ENCODE peak calls at places on chromosomes 13 and 19, in six cellular contexts. D, H, R, N, V and E are unnamed samples.

GRCh38 chr19:52991021-52991420 is 22.7 kb upstream of the ERVV-1 start:
- DNase-seq in R (no peak), N (no peak), V (peak), D (no peak), H (no peak), E (no peak)

GRCh38 chr13:105665284-105665683 is 870.2 kb downstream of the EFNB2 start:
- DNase-seq in R (peak), N (no peak), V (peak), D (no peak), H (no peak), E (peak)

GRCh38 chr13:21872795-21873194 is 201.9 kb downstream of the FGF9 start:
- DNase-seq in D (no peak), N (no peak), R (peak), V (no peak), H (no peak), E (no peak)

GRCh38 chr13:35881360-35881759 is 249.8 kb downstream of the DCLK1 start:
- DNase-seq in D (no peak), N (no peak), R (peak), V (no peak), H (no peak), E (no peak)

GRCh38 chr19:33524024-33524664 is 2.6 kb upstream of the PEPD start:
- DNase-seq in R (no peak), H (no peak), D (no peak), V (no peak), N (no peak), E (no peak)

GRCh38 chr19:11530432-11530831 is 1.5 kb upstream of the ECSIT start:
- DNase-seq in D (peak), R (peak), N (no peak), H (peak), V (peak), E (peak)

GRCh38 chr19:53196777-53197396 is 3.7 kb upstream of the ZNF665 start:
- DNase-seq in R (peak), N (peak), V (peak), D (peak), H (peak), E (peak)

GRCh38 chr13:43877788-43878187 is 1.8 kb downstream of the CCDC122 start:
- DNase-seq in R (no peak), V (no peak), D (no peak), H (no peak), N (no peak), E (peak)

GRCh38 chr19:3160219-3160618 is 18.4 kb upstream of the S1PR4 start:
- DNase-seq in H (no peak), R (no peak), V (no peak), D (no peak), N (no peak), E (no peak)

GRCh38 chr13:47148543-47148942 is 251.7 kb upstream of the HTR2A start:
- DNase-seq in H (no peak), N (no peak), V (no peak), R (no peak), D (no peak), E (no peak)

DNA sequence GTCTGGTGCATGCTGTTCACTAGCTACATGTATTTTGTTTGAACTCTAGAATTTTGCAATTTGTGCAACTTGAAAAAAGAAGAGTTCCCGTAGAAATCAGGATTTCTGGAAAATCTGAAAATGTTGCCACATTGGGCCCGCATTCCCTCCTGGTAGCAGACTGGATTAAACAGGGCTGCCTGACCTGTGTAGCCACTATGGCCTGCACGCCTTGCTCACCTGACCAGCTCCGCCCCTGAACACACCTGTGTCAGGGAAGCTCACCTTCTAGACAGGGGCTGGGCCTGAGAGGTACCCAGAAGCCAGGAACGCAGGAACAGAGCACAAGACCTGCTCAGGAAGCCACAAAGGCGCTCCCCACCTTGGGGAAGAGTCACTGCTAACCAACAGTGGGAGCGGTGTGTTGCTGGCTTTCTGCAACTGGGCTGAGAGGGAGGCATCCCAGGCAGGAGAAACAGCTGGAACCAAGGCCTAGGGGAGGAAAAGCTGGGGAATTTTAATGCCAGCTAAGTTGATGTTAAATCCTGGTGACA is 106.5 kb downstream of the UQCRFS1 start:
- DNase-seq in H (no peak), N (no peak), D (no peak), V (peak), R (no peak), E (no peak)
- H4K91ac ChIP-seq in H (no peak), N (no peak), D (no peak), V (no peak), R (no peak), E (no peak)

GRCh38 chr13:96011291-96011875 is 41.8 kb downstream of the UGGT2 start:
- DNase-seq in D (no peak), R (peak), N (no peak), V (no peak), H (no peak), E (no peak)
- H4K91ac ChIP-seq in D (no peak), R (no peak), N (no peak), V (no peak), H (no peak), E (no peak)

GRCh38 chr13:38514575-38514974 is 164.9 kb downstream of the UFM1 start:
- DNase-seq in N (no peak), D (no peak), R (no peak), V (no peak), H (no peak), E (no peak)

GRCh38 chr13:38518328-38518727 is 168.5 kb upstream of the FREM2 start:
- DNase-seq in V (no peak), H (no peak), R (no peak), N (no peak), D (no peak), E (no peak)

GRCh38 chr13:38520041-38520440 is 166.8 kb upstream of the FREM2 start:
- DNase-seq in V (peak), H (no peak), N (no peak), D (no peak), R (no peak), E (no peak)

DNA sequence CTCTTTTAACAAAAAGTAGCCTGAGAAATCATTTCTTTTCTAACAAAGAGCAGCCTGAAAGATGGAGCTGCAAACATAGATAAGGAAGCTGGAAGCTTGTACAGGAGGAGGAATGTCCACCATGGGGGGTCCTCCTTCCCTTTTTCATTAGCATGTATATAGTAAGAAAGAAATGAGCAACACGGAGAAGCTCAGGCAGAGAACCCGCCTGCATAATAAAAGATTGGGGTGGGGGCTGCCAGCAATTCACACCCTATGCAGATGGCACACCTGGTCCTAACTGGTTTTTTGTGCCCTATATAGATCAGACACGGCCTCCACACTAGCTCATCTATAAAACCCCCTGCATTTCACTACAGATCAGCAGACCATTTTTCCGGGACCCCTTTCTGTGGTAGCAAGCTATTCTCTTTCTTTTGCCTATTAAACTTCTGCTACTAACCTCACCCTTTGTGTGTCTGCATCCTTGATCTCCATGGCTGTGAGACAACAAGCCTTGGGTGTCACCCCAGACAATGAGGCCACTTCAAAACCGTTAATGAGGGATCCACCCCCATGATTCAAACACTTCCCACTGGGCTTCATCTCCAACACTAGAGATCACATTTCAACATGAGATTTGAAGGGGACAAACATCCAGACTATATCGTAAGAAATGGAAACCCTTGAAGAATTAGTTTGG is 167.5 kb upstream of the FREM2 start:
- DNase-seq in V (no peak), H (peak), N (no peak), D (peak), R (no peak), E (no peak)
- H4K91ac ChIP-seq in V (no peak), H (no peak), N (no peak), D (no peak), R (no peak), E (no peak)

GRCh38 chr13:108551674-108552073 is 77.7 kb upstream of the MYO16 start:
- DNase-seq in R (no peak), N (no peak), H (no peak), V (no peak), D (no peak), E (peak)

GRCh38 chr13:108549989-108550388 is 79.4 kb upstream of the MYO16 start:
- DNase-seq in H (no peak), N (no peak), R (no peak), D (no peak), V (no peak), E (no peak)
- H4K91ac ChIP-seq in H (no peak), N (no peak), R (no peak), D (no peak), V (no peak), E (no peak)

DNA sequence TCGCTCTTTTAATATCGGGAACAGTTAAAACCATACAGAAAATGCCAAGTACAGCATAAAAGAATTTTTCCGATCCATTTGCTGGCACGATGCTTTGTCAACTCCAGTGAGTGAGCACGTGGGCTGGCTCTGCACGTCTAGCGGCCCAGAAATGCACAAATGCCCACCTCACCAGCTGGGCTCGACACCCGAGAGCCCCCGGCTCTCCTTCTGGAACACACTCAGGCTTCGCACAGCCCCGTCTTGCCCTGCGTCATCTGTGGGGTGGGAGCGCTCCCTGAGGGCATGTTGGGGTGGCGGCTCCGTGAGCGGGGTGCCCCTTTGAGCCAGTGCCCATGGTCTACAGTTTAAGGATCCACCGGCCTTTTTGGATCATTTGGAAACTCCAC is 24.5 kb downstream of the ATP4B start:
- DNase-seq in H (no peak), N (no peak), V (no peak), R (no peak), D (no peak), E (no peak)
- H4K91ac ChIP-seq in H (no peak), N (no peak), V (no peak), R (no peak), D (no peak), E (no peak)